ENCODE peak calls at places on chromosomes 16 and 17, in nine cellular contexts. B, V, M, F, Z, S, O, H and K are unnamed samples. For H3K27me3 and H3K4me1, the result is how much of the 10 kb centered on the place peaks cover.

GRCh38 chr16:6682142-6682811 is 650.4 kb upstream of the RBFOX1 start:
- DNase-seq in B (no peak), V (no peak), M (no peak), F (no peak), Z (no peak), S (no peak), O (peak), H (no peak), K (no peak)

GRCh38 chr16:84368327-84368996 is at the start of gene ATP2C2:
- DNase-seq in B (no peak), V (no peak), M (no peak), F (no peak), Z (no peak), S (no peak), O (no peak), H (peak), K (no peak)

GRCh38 chr16:12092347-12092882 is 115.9 kb downstream of the SNX29 start:
- DNase-seq in B (no peak), V (no peak), M (no peak), F (no peak), Z (peak), S (no peak), O (peak), H (no peak), K (no peak)

GRCh38 chr17:61335845-61336655 is 63.6 kb upstream of the TBX2 start:
- DNase-seq in B (no peak), V (no peak), M (no peak), F (no peak), Z (no peak), S (no peak), O (no peak), H (peak), K (no peak)

GRCh38 chr17:28446716-28447395 is 26.6 kb upstream of the SLC13A2 start:
- DNase-seq in B (no peak), V (no peak), M (no peak), F (no peak), Z (no peak), S (no peak), O (no peak), H (no peak), K (no peak)

GRCh38 chr16:1613728-1614225 is 1.6 kb downstream of the CRAMP1 start:
- DNase-seq in B (peak), V (no peak), M (no peak), F (no peak), Z (peak), S (no peak), O (peak), H (no peak), K (no peak)

GRCh38 chr17:9465216-9465921 is 110.3 kb downstream of the STX8 start:
- DNase-seq in B (no peak), V (no peak), M (no peak), F (no peak), Z (peak), S (no peak), O (peak), H (no peak), K (no peak)

GRCh38 chr17:7403043-7403901 is 625 bp downstream of the TMEM256 start:
- DNase-seq in B (peak), V (no peak), M (peak), F (no peak), Z (no peak), S (peak), O (no peak), H (peak), K (peak)

GRCh38 chr17:49362723-49363117 is 670 bp upstream of the ZNF652 start:
- DNase-seq in B (no peak), V (no peak), M (no peak), F (no peak), Z (no peak), S (no peak), O (no peak), H (no peak), K (no peak)

GRCh38 chr16:4091638-4092037 is 24.6 kb downstream of the ADCY9 start:
- DNase-seq in B (no peak), V (no peak), M (no peak), F (no peak), Z (no peak), S (peak), O (no peak), H (no peak), K (no peak)

GRCh38 chr17:40841246-40841645 is 18.8 kb upstream of the KRT10 start:
- DNase-seq in B (no peak), V (no peak), M (no peak), F (no peak), Z (no peak), S (no peak), O (no peak), H (no peak), K (no peak)

GRCh38 chr16:83847371-83848225 is 39.8 kb downstream of the HSBP1 start:
- DNase-seq in B (peak), V (no peak), M (no peak), F (no peak), Z (no peak), S (no peak), O (no peak), H (no peak), K (no peak)

GRCh38 chr17:19410875-19411291 is at the start of gene RNF112:
- DNase-seq in B (no peak), V (no peak), M (peak), F (no peak), Z (peak), S (no peak), O (peak), H (no peak), K (no peak)

DNA sequence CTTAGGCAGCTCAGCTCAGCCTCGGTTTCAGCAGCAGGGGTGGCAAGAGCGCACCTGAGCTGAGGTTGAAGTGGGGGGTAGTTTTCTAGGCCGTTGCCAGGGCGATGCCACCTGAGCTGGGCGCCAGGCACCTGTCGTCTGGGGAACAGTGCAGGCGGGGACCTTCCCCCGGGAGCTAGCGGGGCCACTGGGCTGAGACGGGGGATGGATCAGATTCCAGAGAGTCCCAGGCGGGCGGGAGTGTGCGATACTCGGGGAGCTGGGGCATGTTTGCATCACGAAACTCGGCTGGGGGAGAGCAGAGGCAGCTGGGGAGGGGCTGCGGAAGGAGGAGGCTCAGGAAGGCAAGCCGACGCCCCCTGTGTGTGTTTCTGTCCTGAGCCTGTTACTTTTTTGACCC is 477 bp upstream of the CLDN9 start:
- DNase-seq in B (no peak), V (no peak), M (no peak), F (no peak), Z (no peak), S (no peak), O (no peak), H (no peak), K (no peak)
- H3K4me3 ChIP-seq in B (no peak), V (no peak), M (no peak), F (no peak), Z (no peak), S (no peak), O (no peak), H (no peak), K (no peak)

GRCh38 chr17:38542286-38542685 is 63.5 kb downstream of the SRCIN1 start:
- DNase-seq in B (no peak), V (no peak), M (no peak), F (no peak), Z (no peak), S (no peak), O (no peak), H (no peak), K (no peak)

GRCh38 chr17:38543403-38544174 is 62.2 kb downstream of the SRCIN1 start:
- DNase-seq in B (no peak), V (no peak), M (no peak), F (no peak), Z (no peak), S (no peak), O (no peak), H (no peak), K (no peak)

GRCh38 chr17:38545531-38546225 is 60.1 kb downstream of the SRCIN1 start:
- DNase-seq in B (no peak), V (no peak), M (no peak), F (no peak), Z (no peak), S (no peak), O (no peak), H (no peak), K (no peak)

GRCh38 chr17:38544839-38545209 is 60.9 kb downstream of the SRCIN1 start:
- DNase-seq in B (no peak), V (no peak), M (no peak), F (no peak), Z (no peak), S (no peak), O (no peak), H (no peak), K (no peak)

GRCh38 chr17:38544175-38544838 is 61.4 kb downstream of the SRCIN1 start:
- DNase-seq in B (no peak), V (no peak), M (no peak), F (no peak), Z (no peak), S (no peak), O (no peak), H (no peak), K (no peak)
- H3K27me3 ChIP-seq in B (under half), V (under half), M (under half), F (under half), Z (under half), S (under half), O (under half), H (under half), K (under half)

GRCh38 chr17:47804461-47804860 is 17.1 kb downstream of the OSBPL7 start:
- DNase-seq in B (no peak), V (peak), M (no peak), F (no peak), Z (no peak), S (peak), O (no peak), H (no peak), K (no peak)

GRCh38 chr17:47802341-47803022 is 19.1 kb downstream of the OSBPL7 start:
- DNase-seq in B (no peak), V (peak), M (no peak), F (peak), Z (peak), S (peak), O (peak), H (no peak), K (no peak)

GRCh38 chr17:47803751-47804150 is 17.8 kb downstream of the OSBPL7 start:
- DNase-seq in B (no peak), V (peak), M (no peak), F (no peak), Z (no peak), S (peak), O (no peak), H (no peak), K (no peak)

GRCh38 chr17:47801906-47802305 is 19.7 kb downstream of the OSBPL7 start:
- DNase-seq in B (no peak), V (peak), M (no peak), F (no peak), Z (no peak), S (no peak), O (no peak), H (no peak), K (no peak)

GRCh38 chr17:47803201-47803600 is 18.4 kb downstream of the OSBPL7 start:
- DNase-seq in B (no peak), V (peak), M (no peak), F (no peak), Z (no peak), S (peak), O (no peak), H (no peak), K (no peak)
- H3K4me1 ChIP-seq in B (under half), V (under half), M (under half), F (under half), Z (under half), S (under half), O (under half), H (under half), K (under half)

GRCh38 chr17:78829477-78829876 is 11.1 kb downstream of the USP36 start:
- DNase-seq in B (no peak), V (no peak), M (no peak), F (no peak), Z (no peak), S (no peak), O (no peak), H (no peak), K (no peak)

GRCh38 chr17:78825696-78826095 is 14.9 kb downstream of the USP36 start:
- DNase-seq in B (no peak), V (no peak), M (no peak), F (no peak), Z (no peak), S (no peak), O (no peak), H (peak), K (no peak)

GRCh38 chr17:78826836-78827509 is 13.6 kb downstream of the USP36 start:
- DNase-seq in B (no peak), V (no peak), M (no peak), F (no peak), Z (no peak), S (no peak), O (no peak), H (peak), K (no peak)

GRCh38 chr17:78826426-78826825 is 14.2 kb downstream of the USP36 start:
- DNase-seq in B (no peak), V (no peak), M (no peak), F (no peak), Z (peak), S (no peak), O (peak), H (no peak), K (no peak)

DNA sequence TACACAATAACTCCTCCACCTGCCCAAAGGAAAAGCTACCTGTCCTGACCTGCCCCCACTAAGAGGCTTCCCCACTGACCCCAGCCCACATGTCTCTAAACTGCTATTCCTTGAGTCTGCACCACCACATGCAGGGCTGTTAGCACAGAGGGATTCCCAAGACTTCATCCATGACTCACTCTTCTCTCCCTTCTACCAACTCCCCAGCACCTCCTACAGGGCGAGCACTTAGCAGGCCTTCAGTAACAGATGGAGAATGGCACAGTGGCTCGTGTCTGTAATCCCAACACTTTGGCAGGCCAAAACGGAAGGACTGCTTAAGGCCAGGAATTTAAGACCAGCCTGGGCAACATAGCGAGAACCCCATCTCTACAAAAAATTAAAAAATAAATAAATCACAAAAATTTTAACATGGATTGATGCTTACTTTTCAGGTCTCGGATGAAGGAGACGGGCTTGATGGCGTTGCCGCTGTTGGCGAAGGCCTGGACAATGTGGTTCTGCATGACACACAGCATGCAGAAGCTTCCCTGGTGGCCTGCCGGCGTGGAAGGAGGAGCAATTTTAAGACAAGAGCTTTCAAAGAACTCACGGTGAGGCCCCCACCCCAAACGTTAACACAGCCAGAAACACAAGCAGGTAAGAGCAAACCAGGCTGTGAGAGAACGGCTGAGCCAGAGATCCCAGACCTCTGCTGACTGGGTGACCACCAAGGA is 12.0 kb downstream of the USP36 start:
- DNase-seq in B (no peak), V (no peak), M (no peak), F (no peak), Z (peak), S (no peak), O (peak), H (no peak), K (no peak)
- H3K4me3 ChIP-seq in B (no peak), V (no peak), M (no peak), F (no peak), Z (no peak), S (no peak), O (no peak), H (no peak), K (no peak)

GRCh38 chr17:45828171-45829133 is 16.2 kb upstream of the SPPL2C start:
- DNase-seq in B (no peak), V (no peak), M (no peak), F (no peak), Z (no peak), S (no peak), O (peak), H (peak), K (no peak)
- H3K27me3 ChIP-seq in B (under half), V (under half), M (under half), F (under half), Z (under half), S (under half), O (under half), H (under half), K (under half)

GRCh38 chr17:81481011-81481799 is 31.4 kb downstream of the ACTG1 start:
- DNase-seq in B (peak), V (peak), M (peak), F (peak), Z (peak), S (peak), O (peak), H (peak), K (peak)

GRCh38 chr17:81478119-81478518 is 34.5 kb downstream of the ACTG1 start:
- DNase-seq in B (no peak), V (no peak), M (no peak), F (no peak), Z (no peak), S (no peak), O (no peak), H (no peak), K (no peak)

GRCh38 chr17:81479175-81479574 is 33.4 kb downstream of the ACTG1 start:
- DNase-seq in B (no peak), V (no peak), M (no peak), F (no peak), Z (no peak), S (no peak), O (no peak), H (no peak), K (no peak)

GRCh38 chr17:81480140-81480917 is 32.3 kb downstream of the ACTG1 start:
- DNase-seq in B (peak), V (no peak), M (peak), F (no peak), Z (peak), S (no peak), O (peak), H (no peak), K (peak)

DNA sequence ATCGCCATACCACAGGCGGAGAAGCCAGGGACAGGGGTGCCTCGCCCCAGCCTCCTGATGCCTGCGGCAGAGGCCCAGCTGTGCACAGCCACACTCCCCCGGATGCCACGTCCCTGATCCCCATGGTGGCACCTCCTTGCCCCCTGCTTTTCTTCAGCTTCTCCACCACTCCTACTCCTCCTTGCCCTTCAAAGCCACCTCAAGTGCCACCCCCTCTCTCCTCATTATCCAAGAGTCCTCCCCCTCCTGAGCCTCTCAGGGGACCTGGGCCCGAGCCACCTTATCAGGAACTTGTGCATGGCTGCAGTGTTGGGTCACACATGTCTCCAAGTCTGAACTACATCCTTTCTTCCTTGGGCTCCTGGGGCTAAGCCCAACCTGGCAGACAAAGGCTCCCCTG is 32.9 kb downstream of the ACTG1 start:
- DNase-seq in B (no peak), V (no peak), M (no peak), F (no peak), Z (no peak), S (no peak), O (no peak), H (no peak), K (no peak)
- H3K4me1 ChIP-seq in B (under half), V (under half), M (under half), F (under half), Z (under half), S (under half), O (under half), H (under half), K (under half)